ENCODE peak calls at places on chromosomes 1 and 21, in five cellular contexts. H, N, M, A and I are unnamed samples.

GRCh38 chr1:208791458-208791857 is 547.3 kb upstream of the PLXNA2 start:
- DNase-seq in H (no peak), N (no peak), M (no peak), A (no peak), I (no peak)

GRCh38 chr1:200895801-200896570 is 1.3 kb downstream of the INAVA start:
- DNase-seq in H (no peak), N (no peak), M (no peak), A (no peak), I (no peak)

GRCh38 chr1:26278303-26278702 is 1.6 kb upstream of the SH3BGRL3 start:
- DNase-seq in H (no peak), N (no peak), M (no peak), A (no peak), I (peak; percentile 68)

GRCh38 chr1:151416231-151416630 is 16.9 kb downstream of the PSMB4 start:
- DNase-seq in H (no peak), N (no peak), M (no peak), A (peak; percentile 36), I (no peak)

GRCh38 chr1:60697204-60697994 is 385.0 kb upstream of the NFIA start:
- DNase-seq in H (no peak), N (peak; percentile 26), M (no peak), A (no peak), I (no peak)

GRCh38 chr1:68174173-68175113 is 57.9 kb downstream of the WLS start:
- DNase-seq in H (no peak), N (peak; percentile 34), M (no peak), A (peak; percentile 89), I (peak; percentile 82)

GRCh38 chr1:203465943-203466342 is 9.7 kb upstream of the PRELP start:
- DNase-seq in H (no peak), N (no peak), M (no peak), A (no peak), I (no peak)

GRCh38 chr1:30034627-30035521 is 688.5 kb downstream of the MATN1 start:
- DNase-seq in H (no peak), N (peak; percentile 68), M (no peak), A (no peak), I (no peak)

GRCh38 chr21:44709426-44710293 is 1.7 kb downstream of the TSPEAR start:
- DNase-seq in H (no peak), N (peak; percentile 90), M (no peak), A (peak; percentile 4), I (peak; percentile 72)